ENCODE peak calls at places on chromosome 12, in nine cellular contexts. C is tibial artery; W is adrenal gland; H is thoracic aorta; R is H9; Y is substantia nigra; S is A549; M is effector memory CD4-positive, alpha-beta T cell; J is CD4-positive, alpha-beta memory T cell. I is an unnamed sample.

GRCh38 chr12:122610911-122611310 is 83.9 kb downstream of the KNTC1 start:
- DNase-seq in M (no peak), W (no peak), S (no peak), R (no peak), H (no peak), J (no peak), C (no peak), Y (no peak), I (no peak)

GRCh38 chr12:112584266-112584722 is 165.5 kb downstream of the PTPN11 start:
- DNase-seq in J (no peak), C (no peak), Y (no peak), R (peak), S (peak), M (no peak), W (no peak), H (no peak), I (no peak)

GRCh38 chr12:92365333-92365732 is 219.7 kb upstream of the BTG1 start:
- DNase-seq in W (no peak), M (no peak), J (no peak), C (no peak), S (no peak), H (no peak), R (no peak), Y (no peak), I (no peak)

GRCh38 chr12:94677778-94678177 is 27.4 kb upstream of the TMCC3 start:
- DNase-seq in Y (no peak), W (no peak), S (no peak), H (no peak), J (no peak), C (no peak), R (no peak), M (no peak), I (no peak)

GRCh38 chr12:12927211-12928079 is 24.5 kb downstream of the GPRC5D start:
- DNase-seq in J (peak), R (no peak), S (peak), C (peak), W (peak), Y (no peak), M (peak), H (no peak), I (no peak)

GRCh38 chr12:55060970-55061543 is 41.3 kb downstream of the NEUROD4 start:
- DNase-seq in C (no peak), R (no peak), M (no peak), S (no peak), W (no peak), J (no peak), Y (no peak), H (no peak), I (no peak)

GRCh38 chr12:117261267-117261666 is 71.0 kb upstream of the FBXO21 start:
- DNase-seq in S (peak), J (no peak), W (no peak), Y (no peak), C (no peak), R (no peak), H (no peak), M (no peak), I (no peak)

GRCh38 chr12:51082561-51083139 is 746 bp downstream of the CSRNP2 start:
- DNase-seq in S (peak), R (peak), C (no peak), J (peak), W (peak), Y (no peak), M (no peak), H (no peak), I (peak)

GRCh38 chr12:538731-539539 is 79.2 kb downstream of the B4GALNT3 start:
- DNase-seq in W (peak), C (no peak), Y (no peak), J (peak), M (peak), R (no peak), H (no peak), S (peak), I (no peak)

GRCh38 chr12:470133-470532 is 10.4 kb downstream of the B4GALNT3 start:
- DNase-seq in W (peak), Y (no peak), R (peak), H (no peak), C (no peak), M (no peak), J (no peak), S (no peak), I (no peak)

GRCh38 chr12:27981874-27982273 is 9.3 kb upstream of the PTHLH start:
- DNase-seq in R (no peak), H (no peak), Y (no peak), C (no peak), S (peak), J (no peak), W (no peak), M (no peak), I (no peak)

GRCh38 chr12:22800332-22800731 is 175.4 kb downstream of the ETNK1 start:
- DNase-seq in Y (no peak), R (no peak), S (no peak), W (no peak), M (no peak), H (no peak), C (no peak), J (no peak), I (no peak)

GRCh38 chr12:84756961-84757360 is 155.6 kb downstream of the SLC6A15 start:
- DNase-seq in Y (no peak), C (no peak), W (no peak), J (no peak), R (no peak), H (no peak), S (no peak), M (no peak), I (no peak)

GRCh38 chr12:131048611-131048990 is 94.9 kb downstream of the ADGRD1 start:
- DNase-seq in R (no peak), J (no peak), H (no peak), M (no peak), Y (no peak), C (no peak), W (no peak), S (no peak), I (no peak)

GRCh38 chr12:11877869-11878780 is 192.6 kb upstream of the BCL2L14 start:
- DNase-seq in J (no peak), R (no peak), S (peak), W (peak), H (no peak), C (peak), M (no peak), Y (no peak), I (peak)

GRCh38 chr12:9049520-9050133 is 60.3 kb downstream of the KLRG1 start:
- DNase-seq in J (peak), R (no peak), S (peak), Y (no peak), M (no peak), C (no peak), W (no peak), H (no peak), I (no peak)

GRCh38 chr12:88419794-88420193 is 160.5 kb downstream of the KITLG start:
- DNase-seq in Y (no peak), J (no peak), S (no peak), H (no peak), C (no peak), M (no peak), W (no peak), R (no peak), I (no peak)

GRCh38 chr12:120263725-120264040 is 1.8 kb downstream of the PXN start:
- DNase-seq in J (no peak), W (no peak), H (no peak), C (no peak), M (no peak), R (no peak), S (no peak), Y (no peak), I (no peak)

GRCh38 chr12:89433634-89434033 is 81.3 kb upstream of the DUSP6 start:
- DNase-seq in W (no peak), C (no peak), M (no peak), H (no peak), R (no peak), Y (no peak), S (no peak), J (no peak), I (no peak)

GRCh38 chr12:40515041-40515825 is 177.0 kb upstream of the CNTN1 start:
- DNase-seq in W (no peak), R (no peak), S (no peak), M (no peak), H (no peak), J (no peak), Y (no peak), C (no peak), I (no peak)

GRCh38 chr12:80551897-80552296 is 107.9 kb downstream of the PTPRQ start:
- DNase-seq in C (no peak), W (peak), R (no peak), S (peak), Y (no peak), J (no peak), H (peak), M (no peak), I (no peak)

GRCh38 chr12:49293056-49293956 is 1.6 kb upstream of the PRPH start:
- DNase-seq in Y (no peak), S (no peak), J (no peak), W (no peak), R (peak), M (no peak), C (peak), H (no peak), I (no peak)

GRCh38 chr12:43835656-43836454 is at the start of gene TMEM117:
- DNase-seq in S (peak), W (peak), Y (peak), R (peak), C (peak), J (peak), H (peak), M (peak), I (peak)

GRCh38 chr12:50283924-50284236 is 560 bp upstream of the LIMA1 start:
- DNase-seq in Y (no peak), M (no peak), W (peak), H (no peak), C (no peak), R (no peak), S (no peak), J (no peak), I (no peak)

GRCh38 chr12:89417246-89417977 is 65.1 kb upstream of the DUSP6 start:
- DNase-seq in Y (no peak), S (peak), C (no peak), M (no peak), H (no peak), R (no peak), W (no peak), J (no peak), I (no peak)

GRCh38 chr12:57536597-57536942 is 10.4 kb downstream of the DCTN2 start:
- DNase-seq in H (no peak), R (no peak), M (no peak), J (no peak), S (no peak), C (no peak), W (no peak), Y (no peak), I (no peak)

GRCh38 chr12:124679533-124680371 is 112.3 kb upstream of the NCOR2 start:
- DNase-seq in H (no peak), C (peak), W (peak), S (no peak), Y (peak), R (no peak), M (no peak), J (no peak), I (no peak)

GRCh38 chr12:34289431-34290190 is 267.3 kb downstream of the ALG10 start:
- DNase-seq in H (no peak), Y (no peak), C (peak), M (no peak), W (no peak), R (peak), J (no peak), S (no peak), I (no peak)

GRCh38 chr12:130254476-130255276 is 83.0 kb upstream of the PIWIL1 start:
- DNase-seq in H (no peak), W (no peak), M (no peak), S (no peak), R (no peak), C (no peak), Y (peak), J (no peak), I (peak)

GRCh38 chr12:99087278-99087677 is 442.2 kb downstream of the APAF1 start:
- DNase-seq in C (no peak), Y (no peak), M (no peak), J (no peak), S (no peak), W (no peak), H (no peak), R (no peak), I (no peak)

GRCh38 chr12:59196989-59197388 is 276.7 kb upstream of the LRIG3 start:
- DNase-seq in C (no peak), Y (no peak), R (no peak), S (no peak), M (no peak), W (no peak), J (no peak), H (no peak), I (no peak)

GRCh38 chr12:122421263-122421814 is 1.1 kb downstream of the CLIP1 start:
- DNase-seq in S (peak), R (no peak), W (peak), H (no peak), J (peak), C (peak), M (no peak), Y (no peak), I (no peak)

GRCh38 chr12:42474391-42474790 is 115.2 kb downstream of the PRICKLE1 start:
- DNase-seq in W (no peak), C (no peak), R (no peak), S (peak), J (no peak), Y (no peak), H (no peak), M (no peak), I (no peak)

GRCh38 chr12:73547421-73547820 is 990.2 kb upstream of the ATXN7L3B start:
- DNase-seq in C (no peak), S (no peak), H (no peak), J (no peak), R (no peak), M (no peak), Y (no peak), W (no peak), I (no peak)

GRCh38 chr12:126369487-126370463 is 1304.5 kb downstream of the AACS start:
- DNase-seq in S (no peak), W (no peak), M (no peak), Y (no peak), H (no peak), J (no peak), C (no peak), R (no peak), I (no peak)

GRCh38 chr12:30450872-30451271 is 244.8 kb downstream of the IPO8 start:
- DNase-seq in S (no peak), H (no peak), Y (no peak), R (no peak), M (no peak), C (no peak), W (no peak), J (no peak), I (no peak)

GRCh38 chr12:76030378-76031080 is 1.0 kb downstream of the PHLDA1 start:
- DNase-seq in J (peak), C (peak), S (peak), H (no peak), M (peak), R (no peak), Y (peak), W (peak), I (no peak)

GRCh38 chr12:96241484-96242256 is 47.5 kb downstream of the ELK3 start:
- DNase-seq in R (no peak), Y (no peak), S (peak), C (no peak), M (peak), H (peak), W (no peak), J (peak), I (peak)

DNA sequence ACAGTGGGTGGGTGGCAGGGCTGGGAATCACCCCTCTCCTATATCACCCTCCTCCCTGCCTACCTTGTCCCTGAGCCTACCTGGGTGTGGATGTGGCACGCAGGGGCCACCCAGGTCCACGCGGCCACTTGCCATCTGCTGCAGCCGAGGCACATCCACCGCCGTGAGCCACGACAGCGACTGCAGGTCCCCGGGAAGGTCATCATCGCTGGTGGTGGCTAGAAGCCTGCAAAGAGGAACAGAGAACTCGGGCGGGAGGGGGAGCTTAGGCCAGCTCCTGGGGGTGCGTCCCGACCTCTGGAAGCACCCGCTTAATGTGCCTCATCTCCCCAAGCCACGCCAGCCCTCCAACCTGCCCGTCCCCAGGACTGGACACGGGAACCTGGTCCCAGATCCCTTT is 19.0 kb downstream of the FOXN4 start:
- DNase-seq in J (no peak), S (no peak), Y (no peak), H (no peak), W (no peak), R (no peak), C (no peak), M (no peak), I (no peak)
- H3K27ac ChIP-seq in J (no peak), S (no peak), Y (no peak), H (no peak), W (no peak), R (no peak), C (no peak), M (no peak), I (no peak)

GRCh38 chr12:65657635-65658034 is 166.6 kb upstream of the HMGA2 start:
- DNase-seq in M (no peak), Y (no peak), W (no peak), C (no peak), R (no peak), H (no peak), J (no peak), S (no peak), I (no peak)

GRCh38 chr12:65658360-65658759 is 165.9 kb upstream of the HMGA2 start:
- DNase-seq in H (no peak), M (no peak), S (no peak), J (no peak), W (no peak), C (no peak), Y (no peak), R (no peak), I (no peak)

GRCh38 chr12:65655074-65655493 is 169.2 kb upstream of the HMGA2 start:
- DNase-seq in J (no peak), M (no peak), C (no peak), Y (no peak), W (no peak), S (no peak), R (no peak), H (no peak), I (no peak)

GRCh38 chr12:65656156-65656885 is 168.0 kb upstream of the HMGA2 start:
- DNase-seq in C (no peak), W (no peak), S (no peak), Y (no peak), M (no peak), H (no peak), R (no peak), J (no peak), I (no peak)

DNA sequence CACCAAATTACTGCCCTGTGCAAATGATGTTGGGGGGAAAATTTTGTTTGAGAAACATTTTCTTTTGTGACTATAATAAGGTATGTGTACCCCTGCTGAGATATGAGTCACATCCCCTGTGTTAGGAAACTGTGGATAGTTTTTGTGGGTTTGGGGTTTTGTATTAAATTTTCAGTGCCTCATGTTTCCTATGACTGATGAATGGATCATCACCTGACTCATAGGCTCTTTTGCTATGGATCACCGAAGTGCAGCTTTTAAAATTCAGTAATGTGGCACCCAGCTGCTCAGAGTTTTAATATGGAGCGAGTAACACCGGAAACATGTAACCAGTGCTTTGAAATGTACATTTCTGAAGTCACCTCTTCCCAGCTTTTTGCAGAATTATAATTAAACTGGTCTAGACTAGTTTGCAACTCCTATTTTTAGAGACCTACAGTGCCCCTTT is 167.4 kb upstream of the HMGA2 start:
- DNase-seq in C (no peak), J (no peak), H (no peak), R (no peak), M (no peak), Y (no peak), W (no peak), S (peak), I (no peak)
- H3K27ac ChIP-seq in C (no peak), J (no peak), H (no peak), R (no peak), M (no peak), Y (no peak), W (no peak), S (peak), I (no peak)

GRCh38 chr12:29163146-29163545 is 14.1 kb downstream of the FAR2 start:
- DNase-seq in W (no peak), S (no peak), J (no peak), M (no peak), H (no peak), Y (no peak), R (no peak), C (no peak), I (no peak)

GRCh38 chr12:29157486-29157946 is 8.4 kb downstream of the FAR2 start:
- DNase-seq in J (no peak), H (no peak), M (no peak), W (no peak), C (no peak), Y (no peak), S (no peak), R (no peak), I (no peak)

GRCh38 chr12:29160230-29160629 is 11.2 kb downstream of the FAR2 start:
- DNase-seq in J (peak), W (no peak), H (no peak), M (no peak), S (no peak), C (no peak), Y (no peak), R (no peak), I (no peak)

GRCh38 chr12:29158364-29158763 is 9.3 kb downstream of the FAR2 start:
- DNase-seq in Y (no peak), J (no peak), S (no peak), C (no peak), W (peak), M (no peak), R (no peak), H (no peak), I (no peak)

DNA sequence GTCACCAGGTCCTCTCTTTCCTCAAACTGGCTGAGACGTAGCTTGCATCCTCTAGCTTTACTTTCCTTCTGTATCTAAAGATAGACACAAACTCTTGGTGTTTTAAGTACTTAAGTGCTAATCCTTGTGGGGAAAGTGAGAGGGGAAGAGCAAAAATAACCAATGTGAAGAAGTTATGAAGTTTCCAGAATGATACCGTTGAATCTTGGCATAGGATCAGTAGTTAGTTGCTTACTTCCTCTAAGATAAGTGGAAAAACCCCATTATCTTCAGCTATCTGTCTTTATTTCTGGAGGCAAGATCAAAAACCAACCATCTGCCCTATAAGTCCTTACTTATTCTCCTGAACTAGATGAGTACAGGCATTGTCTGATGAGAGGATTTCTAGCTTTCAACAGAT is 10.6 kb downstream of the FAR2 start:
- DNase-seq in S (no peak), J (no peak), W (no peak), R (no peak), Y (no peak), H (no peak), M (no peak), C (no peak), I (no peak)
- H3K27ac ChIP-seq in S (no peak), J (no peak), W (no peak), R (no peak), Y (peak), H (no peak), M (no peak), C (no peak), I (peak)

GRCh38 chr12:53391667-53392244 is 11.8 kb downstream of the SP1 start:
- DNase-seq in S (no peak), R (no peak), J (no peak), C (no peak), H (no peak), Y (no peak), M (no peak), W (no peak), I (no peak)
- H3K27ac ChIP-seq in S (no peak), R (no peak), J (no peak), C (peak), H (peak), Y (peak), M (no peak), W (peak), I (no peak)

I was measured in caudate nucleus.